ENCODE peak calls at places on chromosomes 12 and 14, in ten cellular contexts. V is activated gamma-delta T cell treated with anti-CD3 and anti-CD28 coated beads, Interleukin-2, amount 50 U/mL, for 16 hours; O is HCT116; T is endothelial cell; U is progenitor cell of endocrine pancreas; P is anterior cingulate cortex; F is GM03348; W is naive thymus-derived CD8-positive, alpha-beta T cell; Q is NCI-H1092 treated with DMSO at 0.1 percent for 48 hours; L is DMS79 treated with DMSO at 0.1 percent for 48 hours. Z is an unnamed sample.

GRCh38 chr14:77663289-77663688 is 44.5 kb downstream of the ALKBH1 start:
- DNase-seq in L (no peak), Q (no peak), V (no peak), F (no peak), P (no peak), T (no peak), W (no peak), O (no peak), U (no peak), Z (peak)

GRCh38 chr12:31650927-31651326 is 8.6 kb upstream of the ETFBKMT start:
- DNase-seq in O (no peak), V (no peak), F (no peak), W (no peak), L (no peak), T (no peak), U (no peak), P (no peak), Q (no peak), Z (peak)

GRCh38 chr12:49777800-49778748 is 36.7 kb downstream of the TMBIM6 start:
- DNase-seq in P (no peak), O (peak), W (peak), U (peak), Q (peak), L (no peak), F (peak), T (peak), V (peak), Z (peak)

GRCh38 chr14:102776761-102777710 is at the start of gene TRAF3:
- DNase-seq in W (peak), T (peak), L (peak), P (peak), Q (peak), V (peak), F (peak), U (peak), O (no peak), Z (no peak)

GRCh38 chr12:123106640-123107359 is 44.1 kb downstream of the PITPNM2 start:
- DNase-seq in F (no peak), W (peak), Q (no peak), O (no peak), U (no peak), L (no peak), P (no peak), T (no peak), V (peak), Z (peak)

GRCh38 chr14:66359500-66359899 is 126.7 kb upstream of the CCDC196 start:
- DNase-seq in V (peak), U (no peak), F (peak), L (peak), P (no peak), Q (peak), W (no peak), O (peak), T (peak), Z (peak)

GRCh38 chr14:99363616-99364290 is 91.8 kb upstream of the BCL11B start:
- DNase-seq in F (no peak), W (no peak), L (no peak), Q (no peak), O (no peak), P (no peak), T (no peak), V (no peak), U (no peak), Z (peak)

GRCh38 chr12:45502481-45502880 is 227.0 kb upstream of the ARID2 start:
- DNase-seq in W (no peak), L (no peak), P (no peak), Q (no peak), F (no peak), O (no peak), V (no peak), T (no peak), U (no peak), Z (no peak)

GRCh38 chr12:123367511-123367910 is 2.9 kb upstream of the SBNO1 start:
- DNase-seq in W (no peak), P (no peak), O (no peak), T (no peak), Q (no peak), F (no peak), V (no peak), U (no peak), L (no peak), Z (no peak)

GRCh38 chr12:10256064-10256463 is 43.4 kb downstream of the GABARAPL1 start:
- DNase-seq in P (no peak), F (no peak), Q (no peak), U (no peak), O (no peak), L (no peak), T (no peak), W (no peak), V (no peak), Z (no peak)

GRCh38 chr12:4579305-4580097 is 17.5 kb downstream of the DYRK4 start:
- DNase-seq in W (no peak), O (no peak), U (no peak), V (no peak), Q (peak), F (no peak), P (no peak), L (no peak), T (no peak), Z (no peak)

GRCh38 chr12:93376436-93377251 is 1.1 kb upstream of the NUDT4 start:
- DNase-seq in U (no peak), Q (no peak), L (peak), O (no peak), P (peak), T (no peak), V (no peak), F (peak), W (no peak), Z (peak)

GRCh38 chr12:50725011-50725899 is 38.6 kb upstream of the ATF1 start:
- DNase-seq in F (no peak), L (no peak), W (no peak), O (no peak), V (no peak), P (no peak), Q (peak), U (no peak), T (no peak), Z (no peak)

GRCh38 chr12:78938341-78939084 is 73.9 kb downstream of the SYT1 start:
- DNase-seq in F (no peak), L (no peak), P (no peak), U (no peak), W (no peak), O (no peak), Q (peak), V (no peak), T (no peak), Z (no peak)

GRCh38 chr14:29339491-29339890 is 572.9 kb downstream of the FOXG1 start:
- DNase-seq in U (no peak), P (no peak), W (no peak), F (no peak), T (no peak), L (no peak), Q (no peak), O (no peak), V (no peak), Z (no peak)

GRCh38 chr14:77912754-77913556 is 113.0 kb downstream of the ADCK1 start:
- DNase-seq in P (no peak), O (no peak), W (no peak), L (no peak), T (no peak), U (no peak), V (no peak), F (no peak), Q (no peak), Z (no peak)

GRCh38 chr14:56659964-56660551 is 80.5 kb downstream of the TMEM260 start:
- DNase-seq in O (peak), T (no peak), F (peak), Q (peak), L (peak), W (no peak), P (peak), U (no peak), V (no peak), Z (no peak)

GRCh38 chr14:75196468-75196867 is 20.1 kb upstream of the TMED10 start:
- DNase-seq in O (no peak), Q (no peak), P (no peak), V (no peak), U (peak), F (no peak), W (no peak), T (peak), L (no peak), Z (no peak)

GRCh38 chr14:51533160-51533559 is 118.5 kb upstream of the FRMD6 start:
- DNase-seq in O (no peak), U (no peak), T (no peak), P (no peak), W (no peak), L (peak), Q (no peak), F (peak), V (no peak), Z (no peak)

GRCh38 chr12:2411011-2411410 is 358.2 kb downstream of the CACNA1C start:
- DNase-seq in U (no peak), V (no peak), W (no peak), F (no peak), T (no peak), L (no peak), O (no peak), P (no peak), Q (no peak), Z (no peak)

GRCh38 chr12:107131832-107132616 is 38.7 kb upstream of the CRY1 start:
- DNase-seq in Q (peak), V (no peak), P (peak), U (peak), L (peak), W (no peak), O (peak), T (peak), F (peak), Z (peak)

GRCh38 chr14:75003250-75004027 is 718 bp downstream of the EIF2B2 start:
- DNase-seq in O (no peak), U (no peak), Q (no peak), V (no peak), F (no peak), W (no peak), T (peak), P (no peak), L (no peak), Z (no peak)

GRCh38 chr12:7797698-7798398 is 8.6 kb downstream of the NANOG start:
- DNase-seq in P (no peak), Q (no peak), V (no peak), F (no peak), L (no peak), W (no peak), T (no peak), O (no peak), U (no peak), Z (peak)

GRCh38 chr12:9271875-9272274 is 63.7 kb upstream of the PZP start:
- DNase-seq in L (no peak), O (no peak), V (no peak), F (no peak), W (no peak), P (no peak), Q (no peak), U (no peak), T (no peak), Z (no peak)

GRCh38 chr14:92615451-92615850 is 101.9 kb downstream of the RIN3 start:
- DNase-seq in W (peak), U (no peak), P (no peak), F (no peak), Q (no peak), L (no peak), T (no peak), V (peak), O (no peak), Z (no peak)

GRCh38 chr12:109464642-109465351 is 12.3 kb downstream of the KCTD10 start:
- DNase-seq in O (no peak), T (no peak), L (peak), U (no peak), V (no peak), P (no peak), Q (no peak), W (no peak), F (no peak), Z (no peak)

Z was measured in ELF-1.